ENCODE peak calls at places on chromosomes 3 and 15, in ten cellular contexts. One of them, this sample, is unnamed.

GRCh38 chr3:160486459-160486869 is 36.9 kb upstream of the TRIM59 start:
- DNase-seq in GM06990: no peak
- DNase-seq in adrenal gland: no peak
- DNase-seq in uterus: no peak
- DNase-seq in astrocyte: no peak
- DNase-seq in brain microvascular endothelial cell: no peak
- DNase-seq in fibroblast of pulmonary artery: peak
- DNase-seq in BE2C: no peak
- DNase-seq in CD8-positive, alpha-beta T cell: no peak
- DNase-seq in GM23338: peak
- DNase-seq in this sample: peak

GRCh38 chr3:30776186-30776815 is 118.2 kb downstream of the GADL1 start:
- DNase-seq in GM23338: no peak
- DNase-seq in fibroblast of pulmonary artery: no peak
- DNase-seq in CD8-positive, alpha-beta T cell: no peak
- DNase-seq in uterus: no peak
- DNase-seq in adrenal gland: no peak
- DNase-seq in GM06990: no peak
- DNase-seq in brain microvascular endothelial cell: no peak
- DNase-seq in BE2C: no peak
- DNase-seq in astrocyte: no peak
- DNase-seq in this sample: no peak

GRCh38 chr3:132486086-132486485 is 68.8 kb downstream of the DNAJC13 start:
- DNase-seq in astrocyte: no peak
- DNase-seq in BE2C: no peak
- DNase-seq in GM06990: no peak
- DNase-seq in CD8-positive, alpha-beta T cell: no peak
- DNase-seq in brain microvascular endothelial cell: no peak
- DNase-seq in adrenal gland: no peak
- DNase-seq in GM23338: no peak
- DNase-seq in fibroblast of pulmonary artery: peak
- DNase-seq in uterus: no peak
- DNase-seq in this sample: no peak

GRCh38 chr3:102158080-102158756 is 276.6 kb upstream of the ZPLD1 start:
- DNase-seq in fibroblast of pulmonary artery: no peak
- DNase-seq in uterus: no peak
- DNase-seq in CD8-positive, alpha-beta T cell: no peak
- DNase-seq in adrenal gland: no peak
- DNase-seq in BE2C: no peak
- DNase-seq in GM06990: no peak
- DNase-seq in astrocyte: no peak
- DNase-seq in brain microvascular endothelial cell: no peak
- DNase-seq in GM23338: no peak
- DNase-seq in this sample: no peak

GRCh38 chr3:98722389-98722788 is 40.8 kb upstream of the ST3GAL6 start:
- DNase-seq in uterus: no peak
- DNase-seq in adrenal gland: no peak
- DNase-seq in GM23338: peak
- DNase-seq in brain microvascular endothelial cell: no peak
- DNase-seq in fibroblast of pulmonary artery: no peak
- DNase-seq in GM06990: no peak
- DNase-seq in BE2C: no peak
- DNase-seq in CD8-positive, alpha-beta T cell: no peak
- DNase-seq in astrocyte: no peak
- DNase-seq in this sample: no peak

GRCh38 chr15:79450648-79451047 is 18.5 kb downstream of the MINAR1 start:
- DNase-seq in GM23338: peak
- DNase-seq in adrenal gland: no peak
- DNase-seq in brain microvascular endothelial cell: no peak
- DNase-seq in fibroblast of pulmonary artery: no peak
- DNase-seq in astrocyte: no peak
- DNase-seq in GM06990: no peak
- DNase-seq in uterus: no peak
- DNase-seq in CD8-positive, alpha-beta T cell: no peak
- DNase-seq in BE2C: no peak
- DNase-seq in this sample: no peak

GRCh38 chr3:128133273-128133883 is 9.8 kb upstream of the RUVBL1 start:
- DNase-seq in astrocyte: peak
- DNase-seq in BE2C: peak
- DNase-seq in CD8-positive, alpha-beta T cell: peak
- DNase-seq in uterus: no peak
- DNase-seq in GM23338: peak
- DNase-seq in fibroblast of pulmonary artery: peak
- DNase-seq in GM06990: no peak
- DNase-seq in adrenal gland: peak
- DNase-seq in brain microvascular endothelial cell: peak
- DNase-seq in this sample: peak

GRCh38 chr3:11588755-11589154 is 55.0 kb downstream of the VGLL4 start:
- DNase-seq in GM06990: no peak
- DNase-seq in uterus: peak
- DNase-seq in CD8-positive, alpha-beta T cell: no peak
- DNase-seq in astrocyte: no peak
- DNase-seq in GM23338: no peak
- DNase-seq in adrenal gland: no peak
- DNase-seq in BE2C: no peak
- DNase-seq in fibroblast of pulmonary artery: no peak
- DNase-seq in brain microvascular endothelial cell: no peak
- DNase-seq in this sample: no peak

GRCh38 chr15:70243686-70244540 is 146.2 kb upstream of the TLE3 start:
- DNase-seq in astrocyte: no peak
- DNase-seq in fibroblast of pulmonary artery: no peak
- DNase-seq in adrenal gland: no peak
- DNase-seq in GM06990: no peak
- DNase-seq in CD8-positive, alpha-beta T cell: no peak
- DNase-seq in uterus: no peak
- DNase-seq in BE2C: no peak
- DNase-seq in GM23338: no peak
- DNase-seq in brain microvascular endothelial cell: no peak
- DNase-seq in this sample: no peak

GRCh38 chr15:76336254-76337046 is at the start of gene ISL2:
- DNase-seq in brain microvascular endothelial cell: peak
- DNase-seq in GM23338: peak
- DNase-seq in CD8-positive, alpha-beta T cell: no peak
- DNase-seq in adrenal gland: no peak
- DNase-seq in BE2C: peak
- DNase-seq in astrocyte: no peak
- DNase-seq in uterus: no peak
- DNase-seq in GM06990: peak
- DNase-seq in fibroblast of pulmonary artery: peak
- DNase-seq in this sample: peak

DNA sequence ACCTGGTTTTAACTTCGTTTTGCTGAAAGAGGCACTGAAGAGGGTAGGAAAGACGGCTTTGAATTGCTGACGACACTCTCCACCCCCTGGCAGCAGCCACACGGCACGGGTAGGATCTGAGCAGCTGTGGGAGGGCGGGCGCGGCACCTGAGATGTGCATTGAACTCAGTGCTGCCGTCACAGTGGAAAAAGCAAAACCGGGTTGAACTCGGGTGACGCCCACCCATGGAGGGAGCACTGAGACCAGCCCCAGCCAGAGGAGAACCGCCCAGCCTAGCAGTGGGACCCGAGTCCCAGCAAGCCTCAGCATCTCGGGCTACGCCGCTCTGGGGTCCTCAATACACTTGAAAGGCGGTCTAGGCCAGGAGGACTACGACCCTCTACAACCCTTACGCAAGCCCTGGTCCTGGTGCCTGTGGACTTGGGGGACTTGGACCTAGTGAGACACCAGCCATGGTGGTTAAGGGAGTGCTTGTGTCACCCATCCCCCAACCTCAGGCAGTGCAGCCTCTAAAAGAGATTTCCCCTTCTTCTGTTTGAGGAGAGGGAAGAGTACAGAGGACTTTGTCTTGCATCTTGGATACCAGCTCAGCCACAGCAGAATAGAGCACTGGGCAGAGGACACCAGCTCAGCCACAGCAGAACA is 50.0 kb upstream of the RPL35A start:
- DNase-seq in GM23338: peak
- DNase-seq in GM06990: no peak
- DNase-seq in astrocyte: no peak
- DNase-seq in BE2C: no peak
- DNase-seq in uterus: no peak
- DNase-seq in adrenal gland: no peak
- DNase-seq in fibroblast of pulmonary artery: no peak
- DNase-seq in brain microvascular endothelial cell: no peak
- DNase-seq in CD8-positive, alpha-beta T cell: no peak
- DNase-seq in this sample: no peak
- H3K4me3 ChIP-seq in GM23338: no peak
- H3K4me3 ChIP-seq in GM06990: no peak
- H3K4me3 ChIP-seq in astrocyte: no peak
- H3K4me3 ChIP-seq in BE2C: no peak
- H3K4me3 ChIP-seq in uterus: no peak
- H3K4me3 ChIP-seq in adrenal gland: no peak
- H3K4me3 ChIP-seq in fibroblast of pulmonary artery: no peak
- H3K4me3 ChIP-seq in brain microvascular endothelial cell: no peak
- H3K4me3 ChIP-seq in CD8-positive, alpha-beta T cell: no peak
- H3K4me3 ChIP-seq in this sample: no peak

DNA sequence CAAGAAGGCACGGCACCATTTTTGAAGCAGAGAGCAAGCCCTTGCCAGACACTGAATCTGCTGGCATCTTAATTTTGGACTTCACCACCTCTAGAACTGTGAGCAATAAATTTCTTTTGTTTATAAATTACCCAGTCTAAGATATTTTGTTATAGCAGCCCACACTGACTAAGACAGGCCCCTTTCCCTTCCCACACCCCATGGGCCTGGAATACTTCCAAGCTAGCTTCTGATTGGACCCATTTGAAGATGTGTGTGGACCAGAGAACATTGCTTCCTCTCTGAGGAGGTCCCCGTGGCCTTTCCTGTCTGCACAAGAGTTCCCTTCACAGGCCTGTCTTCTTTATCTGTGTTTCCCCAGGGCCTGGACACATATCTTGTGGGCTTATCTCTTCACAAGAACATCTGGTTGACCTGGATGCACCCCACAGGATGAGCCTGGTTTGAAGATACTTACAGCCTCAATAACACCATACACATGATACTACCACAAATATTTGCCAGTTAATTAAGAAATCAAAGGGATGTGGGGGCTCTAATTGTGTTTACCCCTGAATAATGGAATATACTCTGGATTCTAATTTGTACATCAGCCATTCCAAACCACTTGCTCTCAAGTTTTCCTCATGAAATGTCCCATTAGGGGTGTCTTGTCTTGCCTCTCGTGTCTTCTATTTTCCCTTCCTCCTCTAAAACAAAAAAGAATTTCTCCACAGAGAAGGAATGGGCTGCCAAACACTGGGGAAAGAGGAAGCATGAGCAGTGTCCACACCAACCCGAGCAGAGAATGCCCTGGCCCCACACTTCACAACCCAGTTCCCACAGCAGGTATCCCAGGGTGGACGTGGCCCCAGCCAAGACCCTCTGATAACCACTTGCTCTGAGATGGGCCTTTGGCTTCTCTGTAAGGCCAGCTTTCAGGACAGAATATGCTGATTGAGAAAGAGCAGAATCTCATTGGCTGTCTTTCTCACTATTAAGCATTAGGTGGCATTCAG is 42.5 kb downstream of the GLB1 start:
- DNase-seq in astrocyte: no peak
- DNase-seq in brain microvascular endothelial cell: no peak
- DNase-seq in GM06990: no peak
- DNase-seq in GM23338: no peak
- DNase-seq in adrenal gland: no peak
- DNase-seq in BE2C: peak
- DNase-seq in uterus: no peak
- DNase-seq in fibroblast of pulmonary artery: no peak
- DNase-seq in CD8-positive, alpha-beta T cell: no peak
- DNase-seq in this sample: peak
- H3K4me3 ChIP-seq in astrocyte: no peak
- H3K4me3 ChIP-seq in brain microvascular endothelial cell: no peak
- H3K4me3 ChIP-seq in GM06990: no peak
- H3K4me3 ChIP-seq in GM23338: no peak
- H3K4me3 ChIP-seq in adrenal gland: no peak
- H3K4me3 ChIP-seq in BE2C: no peak
- H3K4me3 ChIP-seq in uterus: no peak
- H3K4me3 ChIP-seq in fibroblast of pulmonary artery: no peak
- H3K4me3 ChIP-seq in CD8-positive, alpha-beta T cell: peak
- H3K4me3 ChIP-seq in this sample: peak

DNA sequence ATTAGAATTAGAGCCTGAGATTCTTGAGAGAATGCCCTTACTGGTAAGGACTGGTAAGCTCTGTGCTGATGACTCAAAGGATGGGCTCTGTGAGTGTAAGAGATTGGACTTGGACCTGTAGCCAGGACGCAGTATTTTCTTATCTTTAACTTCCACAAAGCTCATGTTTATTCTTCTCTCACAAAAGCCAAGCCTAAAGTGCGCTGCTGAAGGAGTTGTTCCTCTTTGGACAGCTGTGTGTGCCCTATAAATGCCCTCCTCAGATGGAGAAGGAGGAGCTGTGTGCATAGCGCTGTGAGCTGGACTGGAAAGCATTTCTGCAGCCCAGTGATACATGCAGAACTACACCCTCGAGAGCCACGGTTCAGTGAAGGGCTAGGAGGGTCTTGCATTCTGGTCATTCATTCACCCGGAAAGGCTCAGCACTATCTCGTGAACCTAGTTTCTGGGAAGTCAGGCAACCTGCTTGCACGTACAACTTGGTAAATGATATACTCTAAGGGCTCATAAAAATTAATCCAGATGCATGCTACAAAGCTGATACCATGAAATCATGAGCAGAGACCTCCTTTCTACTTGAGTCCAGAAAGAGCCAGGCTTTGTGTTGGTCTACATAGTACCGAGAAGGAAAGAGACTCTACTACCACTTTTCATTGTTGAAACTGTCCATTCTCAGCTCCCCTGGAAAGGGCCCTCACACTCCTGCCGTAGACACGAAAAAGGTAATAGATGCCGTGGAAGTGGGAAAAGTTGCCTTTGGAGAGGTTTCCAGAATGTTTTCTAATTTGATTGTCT is 103.0 kb upstream of the TBL1XR1 start:
- DNase-seq in CD8-positive, alpha-beta T cell: no peak
- DNase-seq in brain microvascular endothelial cell: peak
- DNase-seq in fibroblast of pulmonary artery: peak
- DNase-seq in GM06990: no peak
- DNase-seq in uterus: no peak
- DNase-seq in adrenal gland: no peak
- DNase-seq in GM23338: no peak
- DNase-seq in astrocyte: peak
- DNase-seq in BE2C: no peak
- DNase-seq in this sample: no peak
- H3K4me3 ChIP-seq in CD8-positive, alpha-beta T cell: no peak
- H3K4me3 ChIP-seq in brain microvascular endothelial cell: no peak
- H3K4me3 ChIP-seq in fibroblast of pulmonary artery: no peak
- H3K4me3 ChIP-seq in GM06990: no peak
- H3K4me3 ChIP-seq in uterus: no peak
- H3K4me3 ChIP-seq in adrenal gland: no peak
- H3K4me3 ChIP-seq in GM23338: no peak
- H3K4me3 ChIP-seq in astrocyte: no peak
- H3K4me3 ChIP-seq in BE2C: no peak
- H3K4me3 ChIP-seq in this sample: no peak

DNA sequence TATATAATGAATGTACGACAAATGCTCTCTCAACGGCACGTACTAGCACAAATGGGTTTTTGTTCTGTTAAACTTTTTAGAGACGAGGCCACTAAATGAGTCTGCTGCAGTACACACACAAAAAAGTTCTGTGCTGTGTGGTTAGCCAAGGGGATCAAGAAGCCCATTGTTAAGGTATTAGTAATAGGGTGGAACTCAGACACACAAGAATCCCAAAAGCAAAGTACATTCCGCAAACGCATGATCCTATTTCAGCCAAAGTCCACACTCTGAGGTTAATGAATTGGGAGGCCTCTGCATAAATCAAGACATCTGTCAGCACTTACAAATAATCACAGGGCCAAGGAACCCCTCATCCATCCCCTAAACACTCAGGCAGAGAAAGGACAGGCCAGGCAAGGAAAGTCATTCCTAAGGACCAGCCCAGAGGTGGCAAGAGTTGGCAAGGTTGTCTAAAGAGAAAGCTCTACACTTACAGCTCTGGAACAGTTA is 12.1 kb downstream of the OSBPL10 start:
- DNase-seq in fibroblast of pulmonary artery: peak
- DNase-seq in brain microvascular endothelial cell: peak
- DNase-seq in adrenal gland: no peak
- DNase-seq in uterus: no peak
- DNase-seq in GM23338: no peak
- DNase-seq in astrocyte: peak
- DNase-seq in GM06990: no peak
- DNase-seq in CD8-positive, alpha-beta T cell: no peak
- DNase-seq in BE2C: no peak
- DNase-seq in this sample: no peak
- H3K4me3 ChIP-seq in fibroblast of pulmonary artery: no peak
- H3K4me3 ChIP-seq in brain microvascular endothelial cell: peak
- H3K4me3 ChIP-seq in adrenal gland: no peak
- H3K4me3 ChIP-seq in uterus: no peak
- H3K4me3 ChIP-seq in GM23338: no peak
- H3K4me3 ChIP-seq in astrocyte: peak
- H3K4me3 ChIP-seq in GM06990: no peak
- H3K4me3 ChIP-seq in CD8-positive, alpha-beta T cell: no peak
- H3K4me3 ChIP-seq in BE2C: no peak
- H3K4me3 ChIP-seq in this sample: no peak

This sample was measured in Jurkat, Clone E6-1.